ENCODE peak calls at places on chromosomes 16 and 17, in nine cellular contexts. V is stimulated activated naive CD8-positive, alpha-beta T cell treated with anti-CD3 and anti-CD28 coated beads, Interleukin-15, Interleukin-2, amounts not matched to agents 100 U/mL and 50 U/mL, for 24 hours; L is lower lobe of right lung; A is stimulated activated CD8-positive, alpha-beta memory T cell treated with anti-CD3 and anti-CD28 coated beads, Interleukin-4, amount 100 ng/mL, for 4 hours; C is heart left ventricle; K is tibial nerve; S is HFFc6; J is sigmoid colon; Q is H54. M is an unnamed sample.

GRCh38 chr17:6775871-6776405 is at the start of gene FBXO39:
- DNase-seq in V (no peak), L (peak; percentile 51), A (no peak), C (no peak), K (no peak), S (no peak), J (no peak), Q (no peak), M (no peak)

GRCh38 chr16:28101533-28101890 is 38.0 kb upstream of the GSG1L start:
- DNase-seq in V (no peak), L (peak; percentile 17), A (no peak), C (no peak), K (no peak), S (no peak), J (no peak), Q (no peak), M (no peak)

GRCh38 chr17:17059301-17059890 is 17.1 kb downstream of the MPRIP start:
- DNase-seq in V (no peak), L (no peak), A (no peak), C (peak; percentile 10), K (no peak), S (no peak), J (peak; percentile 48), Q (no peak), M (no peak)

GRCh38 chr16:69417537-69418199 is 6.8 kb upstream of the CYB5B start:
- DNase-seq in V (no peak), L (no peak), A (no peak), C (no peak), K (no peak), S (peak; percentile 37), J (no peak), Q (no peak), M (no peak)

GRCh38 chr17:50326831-50327364 is 19.0 kb upstream of the XYLT2 start:
- DNase-seq in V (no peak), L (no peak), A (no peak), C (no peak), K (no peak), S (no peak), J (no peak), Q (no peak), M (no peak)

GRCh38 chr16:85460252-85460982 is 152.7 kb upstream of the GSE1 start:
- DNase-seq in V (no peak), L (no peak), A (no peak), C (no peak), K (no peak), S (no peak), J (no peak), Q (no peak), M (no peak)

GRCh38 chr16:18969050-18969854 is 14.5 kb upstream of the TMC7 start:
- DNase-seq in V (peak; percentile 85), L (peak; percentile 86), A (peak; percentile 63), C (peak; percentile 83), K (peak; percentile 95), S (peak; percentile 58), J (peak; percentile 89), Q (peak; percentile 73), M (peak; percentile 63)

GRCh38 chr17:27635275-27635823 is 4.4 kb downstream of the LGALS9 start:
- DNase-seq in V (no peak), L (no peak), A (no peak), C (no peak), K (peak; percentile 47), S (no peak), J (no peak), Q (no peak), M (no peak)

GRCh38 chr17:80363120-80363515 is 51.8 kb upstream of the ENDOV start:
- DNase-seq in V (no peak), L (no peak), A (no peak), C (peak; percentile 27), K (no peak), S (no peak), J (peak; percentile 61), Q (no peak), M (no peak)

GRCh38 chr17:4536259-4536741 is 18.9 kb downstream of the MYBBP1A start:
- DNase-seq in V (no peak), L (no peak), A (no peak), C (no peak), K (no peak), S (no peak), J (no peak), Q (no peak), M (no peak)

GRCh38 chr16:70018254-70018653 is 67.1 kb downstream of the CLEC18A start:
- DNase-seq in V (no peak), L (no peak), A (no peak), C (peak; percentile 38), K (no peak), S (no peak), J (no peak), Q (peak; percentile 2), M (peak; percentile 20)

GRCh38 chr16:22635345-22635744 is 124.7 kb downstream of the NPIPB5 start:
- DNase-seq in V (no peak), L (no peak), A (no peak), C (no peak), K (no peak), S (no peak), J (no peak), Q (no peak), M (no peak)

GRCh38 chr16:3129137-3130131 is 5.4 kb upstream of the ZNF213 start:
- DNase-seq in V (peak; percentile 78), L (peak; percentile 78), A (peak; percentile 53), C (peak; percentile 80), K (peak; percentile 82), S (peak; percentile 83), J (peak; percentile 86), Q (no peak), M (peak; percentile 7)

GRCh38 chr16:84889066-84889465 is 69.3 kb downstream of the CRISPLD2 start:
- DNase-seq in V (no peak), L (no peak), A (no peak), C (no peak), K (no peak), S (no peak), J (no peak), Q (no peak), M (no peak)

GRCh38 chr17:41428591-41429326 is 4.4 kb upstream of the KRT37 start:
- DNase-seq in V (no peak), L (no peak), A (no peak), C (no peak), K (no peak), S (no peak), J (no peak), Q (no peak), M (no peak)

GRCh38 chr17:38733315-38734234 is 3.4 kb downstream of the CISD3 start:
- DNase-seq in V (peak; percentile 44), L (no peak), A (no peak), C (no peak), K (no peak), S (no peak), J (no peak), Q (no peak), M (no peak)

GRCh38 chr17:82091264-82092066 is 6.6 kb downstream of the FASN start:
- DNase-seq in V (no peak), L (no peak), A (no peak), C (no peak), K (no peak), S (no peak), J (no peak), Q (no peak), M (peak; percentile 27)